ENCODE peak calls at places on chromosome 5, in four cellular contexts. C is NCI-H524 treated with DMSO at 0.1 percent for 48 hours, N is EH, W is omental fat pad. F is an unnamed sample.

GRCh38 chr5:139764250-139764791 is 31.3 kb upstream of the PSD2 start:
- DNase-seq in W (no peak), N (peak), C (no peak), F (no peak)

GRCh38 chr5:109681763-109682162 is 8.0 kb upstream of the MAN2A1 start:
- DNase-seq in C (no peak), N (no peak), W (no peak), F (no peak)

GRCh38 chr5:111668713-111669112 is 88.3 kb downstream of the NREP start:
- DNase-seq in W (no peak), C (no peak), N (peak), F (no peak)

GRCh38 chr5:69450116-69450515 is 35.2 kb downstream of the MARVELD2 start:
- DNase-seq in C (no peak), N (peak), W (no peak), F (peak)

GRCh38 chr5:170216262-170216864 is 16.4 kb upstream of the C5orf58 start:
- DNase-seq in C (peak), W (no peak), N (peak), F (peak)

GRCh38 chr5:6176294-6176693 is 202.1 kb downstream of the MED10 start:
- DNase-seq in N (no peak), W (no peak), C (no peak), F (no peak)

GRCh38 chr5:78287169-78287568 is 7.3 kb downstream of the AP3B1 start:
- DNase-seq in C (no peak), W (no peak), N (no peak), F (no peak)

GRCh38 chr5:160427607-160428006 is 6.0 kb downstream of the PTTG1 start:
- DNase-seq in W (no peak), N (no peak), C (peak), F (no peak)

GRCh38 chr5:112930082-112930344 is 8.0 kb upstream of the REEP5 start:
- DNase-seq in N (no peak), C (no peak), W (no peak), F (no peak)

GRCh38 chr5:34930527-34930844 is 1.1 kb downstream of the DNAJC21 start:
- DNase-seq in N (peak), W (no peak), C (no peak), F (peak)

GRCh38 chr5:140596364-140596763 is 31.7 kb downstream of the SLC35A4 start:
- DNase-seq in N (no peak), W (no peak), C (no peak), F (no peak)

GRCh38 chr5:88883566-88884434 is 816 bp upstream of the MEF2C start:
- DNase-seq in C (no peak), N (peak), W (peak), F (peak)

GRCh38 chr5:35811108-35811741 is 45.5 kb upstream of the IL7R start:
- DNase-seq in N (peak), C (no peak), W (no peak), F (peak)

GRCh38 chr5:139384591-139385051 is 1.5 kb upstream of the SLC23A1 start:
- DNase-seq in W (no peak), N (no peak), C (no peak), F (no peak)

GRCh38 chr5:75667586-75667985 is 49.7 kb downstream of the POC5 start:
- DNase-seq in C (no peak), N (no peak), W (no peak), F (no peak)

GRCh38 chr5:151451626-151452520 is 4.5 kb downstream of the SLC36A1 start:
- DNase-seq in W (no peak), C (no peak), N (peak), F (peak)

GRCh38 chr5:17118631-17119030 is 98.8 kb upstream of the BASP1 start:
- DNase-seq in C (no peak), N (peak), W (no peak), F (peak)

GRCh38 chr5:16918156-16918555 is 17.9 kb downstream of the MYO10 start:
- DNase-seq in C (no peak), N (peak), W (no peak), F (no peak)

GRCh38 chr5:375336-375920 is 53.9 kb downstream of the AHRR start:
- DNase-seq in W (no peak), C (no peak), N (no peak), F (no peak)

GRCh38 chr5:32989815-32990214 is 278.7 kb downstream of the NPR3 start:
- DNase-seq in W (no peak), N (no peak), C (no peak), F (no peak)

GRCh38 chr5:100148239-100148638 is 386.9 kb upstream of the FAM174A start:
- DNase-seq in C (no peak), N (no peak), W (no peak), F (no peak)

GRCh38 chr5:125695994-125696679 is 727.1 kb upstream of the GRAMD2B start:
- DNase-seq in C (no peak), N (no peak), W (no peak), F (peak)

GRCh38 chr5:127011151-127011550 is 19.2 kb downstream of the MARCHF3 start:
- DNase-seq in C (no peak), N (peak), W (no peak), F (peak)

GRCh38 chr5:33338336-33339110 is 102.2 kb upstream of the TARS1 start:
- DNase-seq in W (no peak), N (no peak), C (no peak), F (no peak)

GRCh38 chr5:125189451-125190051 is 443.1 kb upstream of the ZNF608 start:
- DNase-seq in N (peak), C (no peak), W (no peak), F (peak)

GRCh38 chr5:91340532-91340931 is 42.6 kb downstream of the ARRDC3 start:
- DNase-seq in N (no peak), W (no peak), C (no peak), F (no peak)

GRCh38 chr5:54822331-54822700 is 163.1 kb downstream of the ESM1 start:
- DNase-seq in N (peak), W (no peak), C (no peak), F (no peak)

F was measured in astrocyte.